ENCODE peak calls at places on chromosomes 16 and 17, in four cellular contexts. One of them, this sample, is unnamed. For H3K36me3, the result is how much of the 10 kb centered on the place peaks cover.

GRCh38 chr17:47806026-47806912 is 15.3 kb downstream of the OSBPL7 start:
- DNase-seq in GM23248: no peak
- DNase-seq in stomach: peak
- DNase-seq in body of pancreas: no peak
- DNase-seq in this sample: peak

GRCh38 chr17:76467366-76467765 is at the start of gene AANAT:
- DNase-seq in body of pancreas: no peak
- DNase-seq in GM23248: no peak
- DNase-seq in stomach: no peak
- DNase-seq in this sample: no peak

GRCh38 chr17:10114931-10115535 is 83.4 kb downstream of the GAS7 start:
- DNase-seq in stomach: peak
- DNase-seq in GM23248: peak
- DNase-seq in body of pancreas: peak
- DNase-seq in this sample: peak

GRCh38 chr16:58222532-58223316 is 24.8 kb upstream of the CSNK2A2 start:
- DNase-seq in stomach: no peak
- DNase-seq in GM23248: peak
- DNase-seq in body of pancreas: peak
- DNase-seq in this sample: peak

GRCh38 chr16:87384162-87384999 is 805 bp upstream of the FBXO31 start:
- DNase-seq in body of pancreas: no peak
- DNase-seq in stomach: peak
- DNase-seq in GM23248: peak
- DNase-seq in this sample: no peak

GRCh38 chr16:84930298-84931106 is 80.8 kb downstream of the ZDHHC7 start:
- DNase-seq in stomach: no peak
- DNase-seq in GM23248: no peak
- DNase-seq in body of pancreas: no peak
- DNase-seq in this sample: no peak

GRCh38 chr17:60159479-60159866 is 9.7 kb downstream of the CA4 start:
- DNase-seq in body of pancreas: no peak
- DNase-seq in stomach: no peak
- DNase-seq in GM23248: no peak
- DNase-seq in this sample: no peak

GRCh38 chr16:2720719-2721633 is 952 bp upstream of the PRSS27 start:
- DNase-seq in body of pancreas: peak
- DNase-seq in GM23248: peak
- DNase-seq in stomach: peak
- DNase-seq in this sample: peak

GRCh38 chr16:87607223-87607622 is 4.9 kb downstream of the JPH3 start:
- DNase-seq in body of pancreas: no peak
- DNase-seq in stomach: no peak
- DNase-seq in GM23248: no peak
- DNase-seq in this sample: no peak

GRCh38 chr17:19830061-19830460 is 37.7 kb downstream of the ULK2 start:
- DNase-seq in GM23248: no peak
- DNase-seq in stomach: no peak
- DNase-seq in body of pancreas: no peak
- DNase-seq in this sample: no peak

GRCh38 chr17:42272162-42272561 is 4.0 kb downstream of the STAT5B start:
- DNase-seq in body of pancreas: no peak
- DNase-seq in stomach: no peak
- DNase-seq in GM23248: no peak
- DNase-seq in this sample: no peak

GRCh38 chr16:11112723-11113348 is 143.2 kb downstream of the SOCS1 start:
- DNase-seq in GM23248: no peak
- DNase-seq in stomach: peak
- DNase-seq in body of pancreas: peak
- DNase-seq in this sample: no peak

GRCh38 chr17:33200587-33200986 is 92.5 kb downstream of the ASIC2 start:
- DNase-seq in stomach: no peak
- DNase-seq in GM23248: peak
- DNase-seq in body of pancreas: no peak
- DNase-seq in this sample: peak

GRCh38 chr16:7590934-7591333 is 258.3 kb downstream of the RBFOX1 start:
- DNase-seq in body of pancreas: no peak
- DNase-seq in GM23248: no peak
- DNase-seq in stomach: no peak
- DNase-seq in this sample: no peak

GRCh38 chr16:72927199-72928088 is 120.5 kb downstream of the ZFHX3 start:
- DNase-seq in body of pancreas: no peak
- DNase-seq in GM23248: peak
- DNase-seq in stomach: no peak
- DNase-seq in this sample: no peak

GRCh38 chr16:57999971-58000705 is at the start of gene ZNF319:
- DNase-seq in GM23248: peak
- DNase-seq in stomach: no peak
- DNase-seq in body of pancreas: no peak
- DNase-seq in this sample: peak

DNA sequence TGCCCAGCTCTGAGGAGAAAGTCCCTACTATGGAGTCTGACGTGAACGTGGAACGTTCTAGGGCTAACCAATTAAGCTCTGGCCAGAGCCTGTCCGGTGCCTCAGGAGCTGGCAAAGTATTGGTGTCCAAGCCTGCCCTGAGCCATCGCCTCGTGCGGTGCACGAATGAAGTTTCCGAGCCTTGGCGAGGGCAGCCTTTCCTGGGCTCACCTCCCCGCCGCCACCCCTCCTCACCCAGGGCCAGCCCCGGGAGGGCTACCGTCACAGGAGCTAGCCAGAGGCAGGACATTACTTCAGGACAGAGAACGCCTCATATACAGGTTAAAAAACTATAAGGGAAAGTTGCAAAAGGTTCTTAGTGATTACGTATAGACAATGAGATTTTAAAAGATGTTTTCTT is 23.6 kb upstream of the TRAP1 start:
- DNase-seq in stomach: no peak
- DNase-seq in GM23248: no peak
- DNase-seq in body of pancreas: no peak
- DNase-seq in this sample: no peak
- H3K36me3 ChIP-seq in stomach: half or more
- H3K36me3 ChIP-seq in GM23248: half or more
- H3K36me3 ChIP-seq in body of pancreas: under half
- H3K36me3 ChIP-seq in this sample: half or more

GRCh38 chr17:45437461-45438283 is 5.0 kb upstream of the ARHGAP27 start:
- DNase-seq in stomach: no peak
- DNase-seq in body of pancreas: no peak
- DNase-seq in GM23248: no peak
- DNase-seq in this sample: peak
- H3K36me3 ChIP-seq in stomach: half or more
- H3K36me3 ChIP-seq in body of pancreas: under half
- H3K36me3 ChIP-seq in GM23248: under half
- H3K36me3 ChIP-seq in this sample: under half

GRCh38 chr17:64546716-64547115 is 39.9 kb downstream of the CEP95 start:
- DNase-seq in GM23248: no peak
- DNase-seq in body of pancreas: no peak
- DNase-seq in stomach: no peak
- DNase-seq in this sample: no peak
- H3K36me3 ChIP-seq in GM23248: half or more
- H3K36me3 ChIP-seq in body of pancreas: under half
- H3K36me3 ChIP-seq in stomach: half or more
- H3K36me3 ChIP-seq in this sample: under half

GRCh38 chr16:67729636-67730248 is 10.6 kb upstream of the GFOD2 start:
- DNase-seq in body of pancreas: no peak
- DNase-seq in GM23248: no peak
- DNase-seq in stomach: no peak
- DNase-seq in this sample: no peak
- H3K36me3 ChIP-seq in body of pancreas: under half
- H3K36me3 ChIP-seq in GM23248: under half
- H3K36me3 ChIP-seq in stomach: half or more
- H3K36me3 ChIP-seq in this sample: under half

GRCh38 chr16:27218756-27219155 is 15.4 kb downstream of the KDM8 start:
- DNase-seq in stomach: no peak
- DNase-seq in body of pancreas: no peak
- DNase-seq in GM23248: no peak
- DNase-seq in this sample: no peak

GRCh38 chr16:27217256-27217655 is 13.9 kb downstream of the KDM8 start:
- DNase-seq in GM23248: peak
- DNase-seq in stomach: no peak
- DNase-seq in body of pancreas: no peak
- DNase-seq in this sample: peak

GRCh38 chr16:27216297-27216885 is 13.1 kb downstream of the KDM8 start:
- DNase-seq in stomach: no peak
- DNase-seq in GM23248: no peak
- DNase-seq in body of pancreas: no peak
- DNase-seq in this sample: no peak

GRCh38 chr16:27214084-27214961 is 11.0 kb downstream of the KDM8 start:
- DNase-seq in stomach: peak
- DNase-seq in body of pancreas: peak
- DNase-seq in GM23248: no peak
- DNase-seq in this sample: no peak

DNA sequence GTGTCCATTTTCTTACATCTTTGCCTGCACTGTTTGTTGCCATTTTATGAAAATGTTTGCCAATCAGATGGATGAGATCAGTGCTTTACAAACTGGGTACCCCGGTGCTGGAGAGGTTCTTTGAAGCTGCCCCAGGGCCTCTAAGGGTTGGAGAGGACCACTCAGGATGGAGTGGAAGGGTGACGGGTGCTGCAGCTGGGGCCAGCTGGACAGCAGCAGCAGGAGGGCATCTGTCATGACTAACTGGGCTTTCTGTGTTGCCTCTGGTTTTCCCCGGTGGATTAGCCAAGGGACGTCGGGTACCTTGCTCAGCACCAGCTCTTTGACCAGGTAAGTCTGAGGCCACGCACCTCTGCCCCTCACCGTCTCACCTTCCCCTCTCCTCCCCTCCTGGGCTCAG is 12.3 kb downstream of the KDM8 start:
- DNase-seq in stomach: no peak
- DNase-seq in body of pancreas: no peak
- DNase-seq in GM23248: no peak
- DNase-seq in this sample: no peak
- H3K36me3 ChIP-seq in stomach: half or more
- H3K36me3 ChIP-seq in body of pancreas: under half
- H3K36me3 ChIP-seq in GM23248: under half
- H3K36me3 ChIP-seq in this sample: under half